ENCODE peak calls at places on chromosomes 12 and 14, in seven cellular contexts. A is activated CD8-positive, alpha-beta memory T cell treated with anti-CD3 and anti-CD28 coated beads for 48 hours; Y is stomach; G is CD8-positive, alpha-beta T cell; L is nephron progenitor cell; B is effector CD4-positive, alpha-beta T cell; U is MV-4-11. H is an unnamed sample.

GRCh38 chr14:95431199-95432145 is 85.0 kb downstream of the SYNE3 start:
- DNase-seq in A (no peak), Y (no peak), G (no peak), L (no peak), B (no peak), U (no peak), H (peak; percentile 24)

GRCh38 chr12:132285991-132286681 is 43.3 kb downstream of the GALNT9 start:
- DNase-seq in A (no peak), Y (peak; percentile 48), G (no peak), L (peak; percentile 53), B (no peak), U (no peak), H (peak; percentile 43)

GRCh38 chr14:72699852-72700257 is 194.0 kb downstream of the DPF3 start:
- DNase-seq in A (no peak), Y (no peak), G (no peak), L (no peak), B (no peak), U (peak; percentile 98), H (no peak)

GRCh38 chr14:69105326-69105725 is 47.6 kb downstream of the DCAF5 start:
- DNase-seq in A (no peak), Y (no peak), G (no peak), L (no peak), B (no peak), U (no peak), H (no peak)

GRCh38 chr12:48968467-48968866 is 3.1 kb downstream of the WNT10B start:
- DNase-seq in A (no peak), Y (no peak), G (no peak), L (no peak), B (no peak), U (no peak), H (no peak)

GRCh38 chr12:119006749-119007148 is 25.4 kb downstream of the SRRM4 start:
- DNase-seq in A (no peak), Y (no peak), G (no peak), L (peak; percentile 45), B (no peak), U (no peak), H (no peak)

GRCh38 chr14:72401632-72402428 is 469.6 kb downstream of the RGS6 start:
- DNase-seq in A (no peak), Y (no peak), G (no peak), L (no peak), B (no peak), U (peak; percentile 6), H (no peak)

GRCh38 chr14:41549821-41550597 is 56.7 kb upstream of the LRFN5 start:
- DNase-seq in A (no peak), Y (no peak), G (no peak), L (no peak), B (no peak), U (no peak), H (no peak)

GRCh38 chr12:48936379-48936979 is 11.2 kb upstream of the FKBP11 start:
- DNase-seq in A (peak; percentile 75), Y (peak; percentile 78), G (peak; percentile 72), L (peak; percentile 91), B (peak; percentile 85), U (peak; percentile 35), H (peak; percentile 87)

GRCh38 chr12:129789921-129790320 is 113.9 kb downstream of the TMEM132D start:
- DNase-seq in A (no peak), Y (no peak), G (no peak), L (no peak), B (no peak), U (no peak), H (no peak)

GRCh38 chr14:94395900-94396574 is 7.6 kb upstream of the SERPINA1 start:
- DNase-seq in A (no peak), Y (peak; percentile 62), G (no peak), L (no peak), B (no peak), U (no peak), H (no peak)

GRCh38 chr14:96056509-96057422 is 17.6 kb downstream of the C14orf132 start:
- DNase-seq in A (no peak), Y (peak; percentile 36), G (no peak), L (no peak), B (no peak), U (no peak), H (no peak)

GRCh38 chr14:96138241-96138640 is 66.4 kb upstream of the BDKRB2 start:
- DNase-seq in A (no peak), Y (no peak), G (no peak), L (no peak), B (no peak), U (no peak), H (no peak)

GRCh38 chr12:18461738-18462137 is 200.4 kb downstream of the PIK3C2G start:
- DNase-seq in A (no peak), Y (no peak), G (no peak), L (no peak), B (no peak), U (no peak), H (no peak)

GRCh38 chr12:46663297-46663696 is 162.5 kb downstream of the SLC38A4 start:
- DNase-seq in A (no peak), Y (no peak), G (no peak), L (no peak), B (no peak), U (no peak), H (no peak)

GRCh38 chr12:39777465-39777864 is 157.9 kb upstream of the ABCD2 start:
- DNase-seq in A (no peak), Y (no peak), G (no peak), L (no peak), B (no peak), U (no peak), H (no peak)

GRCh38 chr14:72800848-72801370 is 93.0 kb downstream of the DPF3 start:
- DNase-seq in A (no peak), Y (no peak), G (no peak), L (no peak), B (no peak), U (no peak), H (no peak)

GRCh38 chr12:64618953-64619590 is 8.8 kb downstream of the RASSF3 start:
- DNase-seq in A (no peak), Y (no peak), G (no peak), L (no peak), B (no peak), U (peak; percentile 98), H (no peak)

GRCh38 chr14:23379331-23380196 is 2.7 kb downstream of the CMTM5 start:
- DNase-seq in A (peak; percentile 35), Y (peak; percentile 88), G (peak; percentile 41), L (peak; percentile 58), B (peak; percentile 57), U (no peak), H (peak; percentile 68)

GRCh38 chr12:6074979-6075585 is 49.4 kb downstream of the VWF start:
- DNase-seq in A (no peak), Y (peak; percentile 33), G (no peak), L (peak; percentile 40), B (no peak), U (peak; percentile 38), H (no peak)

GRCh38 chr12:12384601-12385321 is 27.9 kb downstream of the BORCS5 start:
- DNase-seq in A (no peak), Y (no peak), G (peak; percentile 6), L (peak; percentile 7), B (no peak), U (peak; percentile 25), H (no peak)

GRCh38 chr12:84638811-84639368 is 273.7 kb downstream of the SLC6A15 start:
- DNase-seq in A (no peak), Y (no peak), G (no peak), L (no peak), B (no peak), U (no peak), H (no peak)

GRCh38 chr14:65241125-65241752 is 138.9 kb upstream of the MAX start:
- DNase-seq in A (no peak), Y (no peak), G (no peak), L (no peak), B (no peak), U (no peak), H (no peak)

GRCh38 chr12:88756153-88756552 is 175.9 kb upstream of the KITLG start:
- DNase-seq in A (no peak), Y (no peak), G (no peak), L (no peak), B (no peak), U (no peak), H (no peak)

GRCh38 chr12:109293106-109293505 is 16.0 kb downstream of the FOXN4 start:
- DNase-seq in A (no peak), Y (no peak), G (no peak), L (no peak), B (no peak), U (no peak), H (no peak)

GRCh38 chr12:103505371-103506236 is 9.8 kb upstream of the C12orf42 start:
- DNase-seq in A (no peak), Y (no peak), G (no peak), L (no peak), B (no peak), U (no peak), H (no peak)

GRCh38 chr12:64025174-64025958 is 180.9 kb downstream of the SRGAP1 start:
- DNase-seq in A (no peak), Y (no peak), G (no peak), L (no peak), B (no peak), U (no peak), H (no peak)

GRCh38 chr12:123485756-123486155 is 27.8 kb downstream of the SNRNP35 start:
- DNase-seq in A (no peak), Y (no peak), G (no peak), L (no peak), B (no peak), U (no peak), H (no peak)

GRCh38 chr12:51850933-51851244 is 2.4 kb upstream of the FIGNL2 start:
- DNase-seq in A (no peak), Y (no peak), G (no peak), L (no peak), B (no peak), U (no peak), H (no peak)

GRCh38 chr12:68560823-68561422 is 49.8 kb upstream of the RAP1B start:
- DNase-seq in A (no peak), Y (no peak), G (no peak), L (no peak), B (no peak), U (no peak), H (no peak)

GRCh38 chr14:34043627-34044372 is 92.9 kb upstream of the EGLN3 start:
- DNase-seq in A (peak; percentile 9), Y (no peak), G (no peak), L (no peak), B (no peak), U (no peak), H (no peak)

GRCh38 chr12:116346222-116346621 is 68.7 kb upstream of the MED13L start:
- DNase-seq in A (no peak), Y (no peak), G (no peak), L (peak; percentile 30), B (no peak), U (no peak), H (no peak)

GRCh38 chr12:12901158-12901791 is 9.9 kb downstream of the GPRC5A start:
- DNase-seq in A (no peak), Y (no peak), G (no peak), L (no peak), B (no peak), U (peak; percentile 65), H (no peak)

GRCh38 chr14:75513911-75514672 is 8.2 kb upstream of the BATF start:
- DNase-seq in A (no peak), Y (no peak), G (no peak), L (no peak), B (no peak), U (no peak), H (no peak)

GRCh38 chr14:36508418-36509051 is 11.5 kb downstream of the NKX2-1 start:
- DNase-seq in A (no peak), Y (no peak), G (no peak), L (no peak), B (no peak), U (no peak), H (no peak)

GRCh38 chr12:107475900-107476299 is 209.7 kb upstream of the PWP1 start:
- DNase-seq in A (no peak), Y (no peak), G (no peak), L (no peak), B (no peak), U (no peak), H (no peak)

GRCh38 chr12:64318605-64319004 is 72.0 kb downstream of the C12orf56 start:
- DNase-seq in A (no peak), Y (no peak), G (no peak), L (peak; percentile 5), B (no peak), U (no peak), H (peak; percentile 35)

GRCh38 chr14:92847220-92848148 is 53.4 kb downstream of the GOLGA5 start:
- DNase-seq in A (no peak), Y (no peak), G (no peak), L (no peak), B (no peak), U (no peak), H (no peak)